ENCODE peak calls at places on chromosomes 3 and 15, in nine cellular contexts. I is psoas muscle, P is pancreas, Y is mesothelial cell of epicardium, H is tibial nerve, T is heart left ventricle, K is WERI-Rb-1, R is HL-60, Q is ovary. L is an unnamed sample.

GRCh38 chr3:78857494-78858111 is 910.2 kb downstream of the ROBO1 start:
- DNase-seq in T (no peak), H (no peak), Y (no peak), P (no peak), R (no peak), I (no peak), Q (no peak), K (peak; percentile 41), L (no peak)

GRCh38 chr3:58349792-58350626 is 17.3 kb downstream of the PXK start:
- DNase-seq in T (no peak), Y (no peak), I (no peak), R (peak; percentile 94), Q (no peak), P (no peak), K (no peak), H (no peak), L (no peak)

GRCh38 chr15:41115088-41115651 is 910 bp downstream of the INO80 start:
- DNase-seq in T (no peak), H (no peak), P (no peak), Q (no peak), K (no peak), R (peak; percentile 18), I (no peak), Y (no peak), L (no peak)

GRCh38 chr3:186281172-186281571 is 80.9 kb downstream of the DGKG start:
- DNase-seq in Q (no peak), Y (no peak), R (no peak), K (no peak), T (no peak), P (no peak), I (no peak), H (no peak), L (no peak)

GRCh38 chr15:98881526-98882517 is 125.8 kb downstream of the PGPEP1L start:
- DNase-seq in T (no peak), H (no peak), Y (no peak), Q (no peak), P (no peak), K (no peak), R (peak; percentile 72), I (no peak), L (no peak)

GRCh38 chr15:99495430-99496301 is 70.1 kb upstream of the MEF2A start:
- DNase-seq in K (no peak), P (no peak), R (no peak), H (no peak), Y (no peak), T (no peak), Q (no peak), I (no peak), L (no peak)

GRCh38 chr3:170863768-170864167 is 6.2 kb downstream of the RPL22L1 start:
- DNase-seq in I (no peak), P (no peak), Q (no peak), K (no peak), T (no peak), R (no peak), H (no peak), Y (no peak), L (no peak)

GRCh38 chr3:44511238-44511567 is 33.7 kb upstream of the ZNF445 start:
- DNase-seq in Q (no peak), T (no peak), Y (no peak), R (no peak), I (no peak), P (no peak), K (no peak), H (no peak), L (no peak)

GRCh38 chr15:72722071-72722696 is 36.2 kb downstream of the BBS4 start:
- DNase-seq in K (peak; percentile 71), Q (peak; percentile 26), I (peak; percentile 73), T (peak; percentile 61), R (peak; percentile 58), H (peak; percentile 60), Y (peak; percentile 53), P (peak; percentile 78), L (peak; percentile 64)
- TF ChIP-seq CTCF in K (peak; percentile 77), Q (peak; percentile 31), I (peak; percentile 66), T (peak; percentile 68), R (peak; percentile 46), H (peak; percentile 60), Y (peak; percentile 64), P (peak; percentile 57), L (peak; percentile 82)

GRCh38 chr3:100069472-100069871 is 44.8 kb downstream of the FILIP1L start:
- DNase-seq in Y (no peak), I (no peak), T (no peak), R (peak; percentile 63), H (no peak), K (no peak), P (no peak), Q (no peak), L (no peak)

GRCh38 chr3:100067589-100067988 is 46.7 kb downstream of the FILIP1L start:
- DNase-seq in Q (no peak), R (no peak), K (no peak), I (no peak), Y (no peak), H (no peak), P (no peak), T (no peak), L (no peak)

GRCh38 chr3:100072328-100073048 is 41.8 kb downstream of the FILIP1L start:
- DNase-seq in K (no peak), Q (no peak), T (no peak), Y (no peak), H (no peak), I (no peak), R (peak; percentile 90), P (no peak), L (no peak)

GRCh38 chr3:100073049-100073422 is 41.3 kb downstream of the FILIP1L start:
- DNase-seq in H (no peak), Y (no peak), P (no peak), Q (no peak), R (no peak), K (no peak), I (no peak), T (no peak), L (no peak)

DNA sequence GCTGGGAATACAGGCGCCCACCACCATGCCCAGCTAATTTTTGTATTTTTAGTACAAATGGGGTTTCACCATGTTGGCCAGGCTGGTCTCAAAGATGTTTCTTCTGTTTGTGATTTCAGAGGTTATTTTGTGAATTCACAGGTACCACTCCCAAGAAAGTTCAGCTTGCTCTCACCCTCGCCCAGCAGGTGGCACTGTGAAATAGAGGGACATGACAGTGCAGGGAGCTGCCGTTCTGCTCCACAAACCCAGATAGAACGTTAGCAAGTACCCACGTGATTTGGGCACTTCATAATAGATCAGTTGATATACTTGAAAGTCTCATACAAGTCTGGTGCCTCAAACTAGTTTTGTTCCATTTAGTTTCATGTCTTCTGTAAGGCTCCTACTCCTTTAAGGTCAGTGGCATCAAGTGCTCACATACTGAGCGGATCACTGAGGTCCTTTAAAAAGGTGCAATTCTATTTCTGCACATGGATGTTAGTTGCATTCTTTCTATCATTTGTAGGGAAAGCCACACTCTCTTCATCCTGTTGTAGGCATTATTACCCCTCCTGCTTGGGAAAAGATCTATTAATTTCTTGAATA is 45.4 kb downstream of the FILIP1L start:
- DNase-seq in P (peak; percentile 82), T (peak; percentile 87), H (peak; percentile 82), Y (peak; percentile 73), Q (peak; percentile 71), K (peak; percentile 87), R (peak; percentile 87), I (peak; percentile 88), L (peak; percentile 66)
- TF ChIP-seq CTCF in P (peak; percentile 57), T (peak; percentile 74), H (peak; percentile 47), Y (peak; percentile 57), Q (peak; percentile 53), K (peak; percentile 76), R (peak; percentile 24), I (peak; percentile 68), L (peak; percentile 83)

GRCh38 chr15:91855241-91855640 is 1.7 kb downstream of the SLCO3A1 start:
- DNase-seq in K (no peak), R (no peak), Q (no peak), P (no peak), H (no peak), I (no peak), Y (no peak), T (no peak), L (no peak)

GRCh38 chr15:91857224-91857585 is 3.7 kb downstream of the SLCO3A1 start:
- DNase-seq in T (no peak), Y (no peak), Q (no peak), H (no peak), K (no peak), I (no peak), R (no peak), P (no peak), L (no peak)

GRCh38 chr15:91853968-91854943 is 748 bp downstream of the SLCO3A1 start:
- DNase-seq in T (peak; percentile 86), K (no peak), H (no peak), I (peak; percentile 73), Q (peak; percentile 65), R (peak; percentile 79), P (peak; percentile 76), Y (no peak), L (peak; percentile 35)

GRCh38 chr15:91857772-91858171 is 4.3 kb downstream of the SLCO3A1 start:
- DNase-seq in P (no peak), Y (no peak), I (no peak), H (no peak), R (peak; percentile 25), Q (no peak), T (no peak), K (no peak), L (no peak)

DNA sequence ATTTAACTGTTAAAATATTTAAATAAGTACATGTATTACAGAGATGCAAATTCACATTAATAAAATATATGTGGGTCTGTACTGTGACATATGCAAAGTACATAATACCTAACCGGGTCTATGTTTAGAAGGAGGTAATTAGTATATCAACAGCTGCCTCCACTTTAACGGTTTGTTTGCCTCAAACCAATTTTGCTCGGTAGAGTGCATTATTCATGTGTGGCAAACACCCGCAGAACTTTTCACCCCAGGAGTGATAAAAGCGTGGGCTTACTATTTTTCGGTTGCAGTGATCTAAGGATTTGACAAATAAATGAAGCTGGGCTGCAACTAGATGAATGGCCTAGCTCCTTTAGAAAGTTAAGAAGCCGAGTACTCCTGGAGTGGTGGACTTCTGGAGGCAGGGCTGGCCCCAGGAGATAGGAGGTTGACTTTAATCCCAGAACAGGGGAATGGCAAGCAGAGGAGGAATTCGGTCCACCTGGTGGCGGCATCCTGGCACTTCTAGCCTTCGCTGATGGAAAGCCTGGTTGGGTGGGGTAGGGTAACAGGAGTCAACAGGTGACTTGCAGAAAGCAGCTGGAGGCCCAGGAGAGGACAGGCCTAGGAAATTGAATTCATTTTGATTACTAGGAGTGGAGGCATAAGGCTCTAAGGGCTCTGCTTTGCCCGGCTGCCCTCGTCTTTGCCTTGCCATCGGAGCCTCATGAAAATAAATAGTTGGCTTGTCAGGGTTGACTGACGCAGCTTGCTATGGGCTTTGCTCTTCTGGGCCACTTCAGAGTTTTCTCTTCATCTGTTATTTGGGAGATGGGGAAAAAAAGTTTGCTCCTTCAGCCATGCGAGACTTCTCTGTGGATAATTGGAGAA is 2.4 kb downstream of the SLCO3A1 start:
- DNase-seq in K (peak; percentile 9), Q (no peak), T (no peak), I (no peak), R (no peak), P (no peak), H (no peak), Y (no peak), L (no peak)
- TF ChIP-seq CTCF in K (no peak), Q (no peak), T (peak; percentile 19), I (no peak), R (no peak), P (no peak), H (no peak), Y (no peak), L (peak; percentile 58)

GRCh38 chr3:127374626-127375010 is 86.8 kb upstream of the PRR20G start:
- DNase-seq in P (no peak), Q (no peak), K (no peak), T (no peak), Y (no peak), R (no peak), H (no peak), I (no peak), L (no peak)
- TF ChIP-seq CTCF in P (no peak), Q (no peak), K (no peak), T (no peak), Y (no peak), R (no peak), H (no peak), I (no peak), L (no peak)